ENCODE peak calls at places on chromosomes 5 and 9, in nine cellular contexts. S, H, K, T, D, Q, I, U and P are unnamed samples.

GRCh38 chr9:116549061-116549664 is 137.9 kb upstream of the TRIM32 start:
- DNase-seq in T (no peak), S (peak), K (peak), U (peak), H (no peak), Q (peak), I (no peak), D (no peak), P (peak)

GRCh38 chr5:9269024-9269423 is 276.9 kb downstream of the SEMA5A start:
- DNase-seq in S (no peak), K (peak), Q (peak), I (no peak), U (no peak), D (no peak), H (no peak), T (no peak), P (peak)

GRCh38 chr5:77329664-77330430 is 119.4 kb downstream of the PDE8B start:
- DNase-seq in U (no peak), I (no peak), Q (peak), T (no peak), D (no peak), H (no peak), S (no peak), K (no peak), P (peak)

GRCh38 chr9:134560206-134560605 is 81.4 kb upstream of the COL5A1 start:
- DNase-seq in H (no peak), T (no peak), Q (no peak), S (no peak), U (no peak), K (no peak), I (no peak), D (no peak), P (no peak)

GRCh38 chr9:138073408-138073807 is 195.8 kb downstream of the CACNA1B start:
- DNase-seq in K (no peak), H (no peak), I (no peak), S (no peak), U (no peak), T (no peak), D (no peak), Q (no peak), P (no peak)

GRCh38 chr9:98523231-98523901 is 185.4 kb downstream of the GABBR2 start:
- DNase-seq in Q (peak), D (no peak), H (peak), T (no peak), K (peak), I (no peak), U (no peak), S (peak), P (no peak)

GRCh38 chr9:134057751-134058701 is 9.8 kb downstream of the BRD3 start:
- DNase-seq in I (no peak), Q (no peak), H (peak), D (no peak), T (no peak), K (no peak), S (no peak), U (no peak), P (no peak)

GRCh38 chr5:170631471-170632195 is 127.8 kb downstream of the KCNIP1 start:
- DNase-seq in D (no peak), T (no peak), K (no peak), S (peak), U (peak), H (peak), Q (peak), I (no peak), P (no peak)

GRCh38 chr5:94778712-94779111 is 160.2 kb downstream of the SLF1 start:
- DNase-seq in H (no peak), Q (no peak), S (no peak), D (no peak), K (no peak), T (no peak), U (no peak), I (no peak), P (no peak)

GRCh38 chr9:132418743-132419363 is 8.8 kb downstream of the CFAP77 start:
- DNase-seq in Q (no peak), D (no peak), U (no peak), H (peak), T (no peak), S (no peak), K (no peak), I (no peak), P (no peak)

GRCh38 chr5:143111799-143112198 is 291.7 kb downstream of the NR3C1 start:
- DNase-seq in K (no peak), S (no peak), Q (no peak), T (no peak), H (no peak), I (no peak), D (no peak), U (no peak), P (no peak)

GRCh38 chr5:77847814-77848290 is 71.7 kb upstream of the TBCA start:
- DNase-seq in I (peak), H (peak), Q (no peak), D (peak), T (no peak), U (no peak), K (no peak), S (peak), P (no peak)

GRCh38 chr9:109477269-109478203 is 20.6 kb downstream of the PTPN3 start:
- DNase-seq in K (peak), I (no peak), T (peak), D (no peak), S (no peak), Q (no peak), U (peak), H (no peak), P (no peak)

GRCh38 chr5:126108505-126108904 is 314.7 kb upstream of the GRAMD2B start:
- DNase-seq in K (peak), H (peak), S (no peak), U (no peak), D (no peak), Q (no peak), I (no peak), T (no peak), P (no peak)

GRCh38 chr9:22817181-22817580 is 370.6 kb downstream of the DMRTA1 start:
- DNase-seq in I (no peak), H (no peak), Q (peak), S (no peak), U (no peak), T (no peak), D (no peak), K (no peak), P (peak)

GRCh38 chr5:24823625-24824024 is 178.8 kb upstream of the CDH10 start:
- DNase-seq in H (no peak), S (peak), D (no peak), K (peak), I (no peak), U (no peak), T (no peak), Q (no peak), P (no peak)

GRCh38 chr5:88390007-88390385 is 121.4 kb upstream of the TMEM161B start:
- DNase-seq in U (no peak), H (no peak), K (no peak), T (no peak), D (no peak), I (no peak), S (no peak), Q (no peak), P (no peak)

GRCh38 chr5:151030377-151030776 is 10.0 kb downstream of the GPX3 start:
- DNase-seq in T (no peak), I (no peak), Q (no peak), S (peak), K (no peak), U (no peak), D (no peak), H (no peak), P (no peak)

GRCh38 chr5:75052461-75053285 is at the start of gene GCNT4:
- DNase-seq in S (peak), U (no peak), I (peak), T (no peak), D (no peak), H (peak), K (peak), Q (peak), P (peak)

GRCh38 chr9:123825337-123825736 is 104.6 kb downstream of the DENND1A start:
- DNase-seq in H (peak), I (no peak), Q (peak), U (no peak), T (no peak), D (no peak), S (peak), K (no peak), P (peak)

GRCh38 chr5:134975843-134976242 is 8.1 kb downstream of the CATSPER3 start:
- DNase-seq in Q (no peak), U (no peak), H (no peak), S (no peak), K (peak), T (no peak), I (no peak), D (no peak), P (peak)

GRCh38 chr5:79924936-79925893 is 65.8 kb downstream of the MTX3 start:
- DNase-seq in H (peak), T (no peak), I (no peak), K (no peak), U (no peak), Q (peak), D (peak), S (peak), P (no peak)

GRCh38 chr9:2638871-2639673 is 17.5 kb downstream of the VLDLR start:
- DNase-seq in D (no peak), H (no peak), I (no peak), T (no peak), Q (no peak), K (no peak), S (no peak), U (no peak), P (no peak)

GRCh38 chr9:108702681-108703080 is 153.1 kb downstream of the ACTL7B start:
- DNase-seq in K (no peak), H (no peak), T (no peak), I (no peak), D (no peak), S (no peak), Q (no peak), U (no peak), P (no peak)

GRCh38 chr5:867300-867699 is 16.5 kb upstream of the ZDHHC11 start:
- DNase-seq in T (no peak), Q (no peak), H (no peak), I (no peak), S (no peak), D (no peak), U (no peak), K (no peak), P (no peak)

GRCh38 chr5:166618555-166618954 is 1672.9 kb upstream of the WWC1 start:
- DNase-seq in S (no peak), Q (no peak), U (no peak), H (peak), T (no peak), D (no peak), I (no peak), K (no peak), P (no peak)

GRCh38 chr9:15249042-15249818 is 57.8 kb downstream of the TTC39B start:
- DNase-seq in K (no peak), U (no peak), I (no peak), H (peak), D (no peak), T (no peak), Q (peak), S (peak), P (peak)

GRCh38 chr9:15248596-15248995 is 58.4 kb downstream of the TTC39B start:
- DNase-seq in Q (no peak), K (no peak), U (no peak), T (no peak), S (no peak), H (no peak), D (no peak), I (no peak), P (no peak)

GRCh38 chr9:15248106-15248505 is 58.9 kb downstream of the TTC39B start:
- DNase-seq in Q (no peak), I (no peak), H (no peak), K (no peak), D (no peak), U (no peak), T (no peak), S (no peak), P (no peak)

GRCh38 chr9:15253197-15253596 is 53.8 kb downstream of the TTC39B start:
- DNase-seq in D (no peak), U (no peak), Q (no peak), S (peak), I (no peak), H (no peak), K (no peak), T (no peak), P (peak)

GRCh38 chr9:15250013-15250412 is 57.0 kb downstream of the TTC39B start:
- DNase-seq in Q (no peak), I (no peak), U (no peak), K (no peak), D (no peak), S (peak), H (peak), T (no peak), P (no peak)
- H2AFZ ChIP-seq in Q (peak), I (peak), U (no peak), K (no peak), D (no peak), S (no peak), H (no peak), T (no peak), P (no peak)

GRCh38 chr5:100852988-100853449 is 50.1 kb downstream of the ST8SIA4 start:
- DNase-seq in K (no peak), H (no peak), I (no peak), U (no peak), S (no peak), T (peak), Q (no peak), D (no peak), P (no peak)

GRCh38 chr5:100853582-100853981 is 49.5 kb downstream of the ST8SIA4 start:
- DNase-seq in I (no peak), U (no peak), K (no peak), H (no peak), Q (no peak), D (no peak), S (no peak), T (no peak), P (no peak)

GRCh38 chr5:100855295-100855694 is 47.8 kb downstream of the ST8SIA4 start:
- DNase-seq in Q (no peak), S (no peak), H (no peak), T (no peak), D (no peak), K (no peak), I (no peak), U (no peak), P (no peak)

GRCh38 chr5:100855940-100856339 is 47.1 kb downstream of the ST8SIA4 start:
- DNase-seq in I (no peak), H (no peak), T (no peak), S (no peak), K (no peak), D (no peak), Q (no peak), U (no peak), P (no peak)

DNA sequence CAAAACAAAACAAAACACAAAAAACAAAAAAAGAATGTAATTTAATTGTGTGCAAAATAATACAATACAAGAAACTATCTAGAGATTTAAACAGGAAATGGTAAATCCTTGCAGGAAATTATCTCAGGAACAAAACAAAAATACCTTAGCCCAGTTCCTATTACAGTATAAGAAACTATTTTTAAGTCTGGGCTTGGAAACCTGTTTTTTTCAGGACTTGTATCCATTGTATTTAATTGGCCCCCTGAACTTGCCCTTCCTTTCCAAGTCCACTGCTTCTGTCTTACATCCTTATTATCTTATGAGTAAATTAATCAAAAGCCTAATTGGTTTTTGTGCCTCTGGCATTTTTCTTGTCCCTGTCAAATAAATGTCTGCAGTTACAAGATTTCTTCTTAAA is 48.5 kb downstream of the ST8SIA4 start:
- DNase-seq in I (no peak), Q (no peak), D (no peak), K (no peak), T (no peak), U (no peak), S (no peak), H (no peak), P (no peak)
- H3K9ac ChIP-seq in I (no peak), Q (no peak), D (no peak), K (no peak), T (no peak), U (no peak), S (no peak), H (no peak), P (no peak)

GRCh38 chr5:124888050-124888506 is 141.6 kb upstream of the ZNF608 start:
- DNase-seq in H (peak), S (no peak), U (no peak), I (no peak), Q (no peak), D (no peak), T (no peak), K (no peak), P (no peak)

GRCh38 chr5:124889522-124889828 is 143.0 kb upstream of the ZNF608 start:
- DNase-seq in K (no peak), S (no peak), D (no peak), Q (peak), H (no peak), I (no peak), U (no peak), T (no peak), P (no peak)

GRCh38 chr5:124887223-124887622 is 140.8 kb upstream of the ZNF608 start:
- DNase-seq in K (no peak), S (no peak), H (peak), I (no peak), D (no peak), Q (no peak), T (no peak), U (no peak), P (no peak)

GRCh38 chr5:124889850-124890249 is 143.4 kb upstream of the ZNF608 start:
- DNase-seq in U (no peak), I (no peak), T (no peak), D (no peak), H (no peak), S (no peak), K (no peak), Q (no peak), P (no peak)

DNA sequence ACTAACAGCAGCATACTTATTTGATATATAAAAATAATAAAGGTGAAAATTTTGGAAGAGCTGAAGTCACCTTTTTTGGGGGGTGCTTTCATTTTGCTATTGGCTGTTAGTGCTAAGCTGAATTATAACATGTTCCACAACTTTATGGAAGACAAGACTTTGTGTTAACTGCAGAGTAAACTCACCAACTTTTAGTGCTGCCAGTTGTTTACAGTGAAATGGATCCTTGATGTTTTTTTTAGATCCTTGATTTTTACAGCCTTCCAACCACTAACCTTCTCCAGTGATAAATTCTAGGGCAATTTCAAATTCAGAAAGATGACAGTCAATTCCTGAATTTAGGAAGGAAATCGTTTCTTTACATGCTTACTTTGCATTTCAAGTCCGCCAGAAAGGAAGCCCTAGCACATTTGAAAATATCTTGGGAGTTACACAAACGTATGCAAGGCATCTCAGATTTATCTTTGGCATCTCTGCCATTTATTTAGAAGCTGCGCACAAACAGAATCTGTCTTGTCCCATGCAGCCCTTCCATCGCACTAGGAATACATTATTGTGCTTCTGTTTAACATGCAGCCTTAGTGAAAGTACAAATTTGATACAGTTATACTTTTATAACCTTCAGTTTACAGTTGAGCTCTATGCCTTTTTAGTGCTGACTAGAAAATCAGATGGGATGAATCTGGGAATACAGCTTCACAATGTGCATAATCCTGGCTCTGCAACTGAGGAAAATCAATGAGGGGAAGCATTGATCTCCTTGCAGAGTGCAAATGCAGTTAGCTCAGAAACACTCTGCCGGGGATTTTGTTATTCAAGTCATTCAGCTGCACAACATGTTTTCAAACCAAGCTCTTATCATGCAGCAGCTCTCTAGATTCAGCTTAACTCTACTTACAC is 142.4 kb upstream of the ZNF608 start:
- DNase-seq in T (no peak), D (no peak), H (peak), I (no peak), Q (no peak), S (peak), K (no peak), U (no peak), P (no peak)
- H2AFZ ChIP-seq in T (no peak), D (no peak), H (peak), I (peak), Q (no peak), S (no peak), K (no peak), U (no peak), P (no peak)

DNA sequence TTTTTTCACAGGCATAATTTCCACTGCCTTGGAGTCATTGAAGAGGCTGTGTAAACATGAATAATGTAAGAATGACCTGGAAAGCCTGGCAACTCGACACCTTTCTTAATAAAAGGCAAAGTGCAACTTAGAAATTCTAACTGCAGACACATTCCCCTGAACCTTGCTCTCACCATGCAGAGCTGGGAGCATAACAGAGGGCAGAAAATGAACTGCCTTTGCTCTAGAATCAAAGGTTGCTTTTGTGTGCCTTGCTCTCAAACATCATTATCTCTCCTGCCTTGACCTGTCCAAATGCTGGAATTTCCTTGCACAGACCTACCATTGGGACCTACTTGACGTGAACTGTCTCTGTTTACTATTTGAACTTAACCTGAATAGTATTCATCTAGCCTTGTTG is 462.0 kb upstream of the ZNF462 start:
- DNase-seq in U (no peak), T (no peak), Q (no peak), D (no peak), I (no peak), K (no peak), H (no peak), S (no peak), P (no peak)
- H3K9ac ChIP-seq in U (no peak), T (no peak), Q (no peak), D (no peak), I (no peak), K (no peak), H (no peak), S (no peak), P (no peak)

DNA sequence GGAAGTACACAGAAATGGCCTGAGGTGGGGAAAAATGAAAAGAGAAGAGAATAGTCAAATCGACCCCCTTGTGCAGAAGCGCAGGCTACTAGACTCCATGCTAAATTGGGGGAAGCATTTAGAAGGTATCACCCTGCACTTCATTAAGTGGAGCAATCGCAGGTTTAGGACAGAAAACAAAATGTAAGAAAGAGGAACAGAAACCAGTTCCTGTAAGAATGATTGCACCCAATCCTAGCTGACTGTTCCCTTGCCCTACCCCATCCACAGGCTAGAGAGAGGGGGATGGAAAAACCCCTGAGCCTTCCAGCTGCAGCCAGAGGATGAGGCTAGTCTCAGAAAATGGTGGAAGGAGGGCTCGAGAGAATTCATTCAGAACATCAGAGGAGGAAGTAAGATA is 23.9 kb upstream of the PPP1R2B start:
- DNase-seq in S (no peak), I (no peak), D (no peak), T (no peak), K (no peak), H (no peak), U (no peak), Q (no peak), P (no peak)
- H2AFZ ChIP-seq in S (no peak), I (no peak), D (peak), T (peak), K (no peak), H (peak), U (no peak), Q (no peak), P (no peak)

DNA sequence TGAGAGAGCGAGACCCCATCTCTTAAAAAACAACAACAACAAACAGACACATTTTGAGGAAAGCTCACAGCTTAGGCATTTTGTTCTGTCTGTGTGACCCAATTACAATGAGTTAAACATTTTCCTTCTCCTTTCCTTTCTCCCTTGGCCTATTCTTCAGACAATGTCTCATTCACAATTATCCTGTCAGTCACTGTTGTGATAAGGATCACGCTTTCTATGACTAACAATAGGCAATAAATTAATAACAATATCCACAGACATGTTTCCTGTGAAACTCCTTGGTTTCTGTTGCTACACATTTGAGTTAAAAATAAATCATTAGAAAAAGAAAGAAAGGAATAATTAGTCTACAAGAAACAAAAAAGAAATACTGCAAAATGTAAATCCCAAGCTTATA is 19.8 kb upstream of the CARTPT start:
- DNase-seq in T (no peak), D (no peak), U (no peak), H (no peak), Q (no peak), I (no peak), K (peak), S (no peak), P (no peak)
- H3K9ac ChIP-seq in T (no peak), D (no peak), U (no peak), H (no peak), Q (no peak), I (no peak), K (no peak), S (no peak), P (no peak)